ENCODE peak calls at places on chromosome 4, in four cellular contexts. T is HCT116, Z is HepG2, C is K562. P is an unnamed sample.

GRCh38 chr4:184315675-184316359 is 98.1 kb upstream of the ENPP6 start:
- DNase-seq in T (no peak), Z (no peak), C (no peak), P (no peak)

GRCh38 chr4:144667500-144667899 is 21.5 kb downstream of the HHIP start:
- DNase-seq in T (no peak), Z (no peak), C (no peak), P (no peak)

GRCh38 chr4:188015025-188015778 is 19.6 kb downstream of the ZFP42 start:
- DNase-seq in T (no peak), Z (no peak), C (no peak), P (no peak)

GRCh38 chr4:10571896-10572295 is 112.7 kb downstream of the CLNK start:
- DNase-seq in T (no peak), Z (no peak), C (no peak), P (no peak)

GRCh38 chr4:80097395-80098177 is 24.6 kb upstream of the ANTXR2 start:
- DNase-seq in T (no peak), Z (no peak), C (no peak), P (no peak)

GRCh38 chr4:10593130-10593529 is 91.4 kb downstream of the CLNK start:
- DNase-seq in T (peak; percentile 42), Z (no peak), C (no peak), P (no peak)

GRCh38 chr4:106246441-106246840 is 69.6 kb downstream of the TBCK start:
- DNase-seq in T (no peak), Z (no peak), C (no peak), P (no peak)

GRCh38 chr4:1363540-1363939 is 16.5 kb downstream of the UVSSA start:
- DNase-seq in T (no peak), Z (no peak), C (no peak), P (no peak)

GRCh38 chr4:94927696-94928095 is 169.9 kb downstream of the BMPR1B start:
- DNase-seq in T (no peak), Z (no peak), C (no peak), P (no peak)

GRCh38 chr4:10316851-10317250 is 140.4 kb downstream of the ZNF518B start:
- DNase-seq in T (no peak), Z (no peak), C (no peak), P (no peak)

DNA sequence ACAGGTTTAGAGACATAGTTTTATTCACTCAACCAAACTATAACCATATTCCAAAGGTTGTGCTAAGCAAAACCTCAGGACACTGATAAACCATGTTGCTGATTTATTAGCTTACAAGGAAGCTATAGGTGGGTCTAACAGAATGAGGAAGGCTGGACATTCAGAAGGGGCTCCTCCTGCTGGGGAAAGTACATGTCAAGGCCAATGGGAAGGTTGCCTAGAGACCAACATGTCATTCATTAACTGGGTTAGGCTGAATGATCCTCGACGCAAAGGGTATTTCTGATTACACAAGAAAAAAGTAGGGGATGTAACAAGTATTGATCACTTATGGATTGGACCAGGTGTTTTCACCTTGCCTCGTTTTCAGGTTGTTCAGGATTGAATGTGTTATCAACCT is 30.3 kb downstream of the SLC10A6 start:
- DNase-seq in T (no peak), Z (peak; percentile 28), C (no peak), P (no peak)
- TF ChIP-seq TCF7L2 in T (no peak), Z (no peak), C (no peak), P (no peak)

GRCh38 chr4:4182835-4183568 is 43.7 kb downstream of the OTOP1 start:
- DNase-seq in T (peak; percentile 7), Z (peak; percentile 57), C (peak; percentile 61), P (no peak)
- TF ChIP-seq SIN3A in T (no peak), Z (no peak), C (no peak), P (no peak)

DNA sequence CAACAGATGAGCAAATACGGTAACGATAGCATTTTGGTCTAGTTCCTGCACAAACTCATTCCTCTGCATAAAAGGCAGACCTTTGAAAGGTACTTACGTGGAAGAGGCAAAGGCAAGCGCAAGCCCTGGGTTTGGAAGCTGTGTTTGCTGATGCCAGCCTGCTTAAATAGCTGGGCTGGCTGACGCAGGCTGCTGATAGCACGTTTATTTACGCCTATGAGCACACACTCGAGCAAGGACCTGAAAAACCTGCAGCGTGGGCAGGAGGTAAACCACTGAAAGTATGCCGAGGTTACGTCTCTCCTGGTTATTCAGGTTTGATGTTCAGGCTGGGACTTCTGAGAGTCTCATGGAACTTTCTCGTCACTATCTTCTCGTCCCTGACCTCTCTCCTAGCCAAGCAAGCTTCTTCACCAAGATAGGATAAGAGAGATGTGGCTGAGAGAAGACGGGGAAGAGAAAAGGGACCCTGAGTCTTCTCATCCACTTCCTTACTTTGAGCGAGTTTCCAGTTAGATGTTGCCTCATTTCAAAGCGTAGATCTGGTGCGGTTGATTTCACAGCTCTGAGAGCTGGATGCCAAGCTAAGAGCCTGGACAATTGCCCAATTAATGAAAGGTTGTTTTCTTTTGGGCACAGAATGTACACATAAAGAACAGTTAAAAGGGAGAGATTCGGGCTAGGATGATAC is at the start of gene HOPX:
- DNase-seq in T (no peak), Z (no peak), C (no peak), P (no peak)
- TF ChIP-seq TCF7L2 in T (no peak), Z (no peak), C (no peak), P (no peak)

GRCh38 chr4:83631066-83631465 is 95.2 kb downstream of the GPAT3 start:
- DNase-seq in T (no peak), Z (no peak), C (no peak), P (no peak)

GRCh38 chr4:83626245-83626843 is 90.4 kb downstream of the GPAT3 start:
- DNase-seq in T (no peak), Z (no peak), C (no peak), P (no peak)

GRCh38 chr4:83625807-83626206 is 89.9 kb downstream of the GPAT3 start:
- DNase-seq in T (no peak), Z (no peak), C (no peak), P (no peak)

GRCh38 chr4:83629945-83630684 is 94.2 kb downstream of the GPAT3 start:
- DNase-seq in T (no peak), Z (no peak), C (peak; percentile 84), P (no peak)
- TF ChIP-seq SIN3A in T (no peak), Z (no peak), C (no peak), P (no peak)

DNA sequence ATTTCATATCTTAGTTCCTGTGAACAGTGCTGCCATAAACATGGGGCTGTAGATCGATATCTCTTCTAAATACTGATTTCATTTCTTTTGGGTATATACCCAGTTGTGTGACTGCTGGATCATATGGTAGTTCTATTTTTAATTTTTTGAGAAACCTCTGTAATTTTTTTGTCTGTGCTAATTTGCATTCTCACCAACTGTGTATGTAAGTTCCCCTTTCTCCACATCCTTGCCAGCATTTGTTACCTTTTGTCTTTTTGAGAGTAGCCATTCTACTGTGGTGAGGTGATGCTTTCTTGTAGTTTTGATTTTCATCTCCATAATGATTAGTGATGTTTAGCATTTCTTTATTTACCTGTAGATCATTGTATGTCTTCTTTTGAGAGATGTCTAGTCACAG is 2086.5 kb upstream of the TENM3 start:
- DNase-seq in T (no peak), Z (no peak), C (no peak), P (no peak)
- TF ChIP-seq TCF7L2 in T (no peak), Z (no peak), C (no peak), P (no peak)

DNA sequence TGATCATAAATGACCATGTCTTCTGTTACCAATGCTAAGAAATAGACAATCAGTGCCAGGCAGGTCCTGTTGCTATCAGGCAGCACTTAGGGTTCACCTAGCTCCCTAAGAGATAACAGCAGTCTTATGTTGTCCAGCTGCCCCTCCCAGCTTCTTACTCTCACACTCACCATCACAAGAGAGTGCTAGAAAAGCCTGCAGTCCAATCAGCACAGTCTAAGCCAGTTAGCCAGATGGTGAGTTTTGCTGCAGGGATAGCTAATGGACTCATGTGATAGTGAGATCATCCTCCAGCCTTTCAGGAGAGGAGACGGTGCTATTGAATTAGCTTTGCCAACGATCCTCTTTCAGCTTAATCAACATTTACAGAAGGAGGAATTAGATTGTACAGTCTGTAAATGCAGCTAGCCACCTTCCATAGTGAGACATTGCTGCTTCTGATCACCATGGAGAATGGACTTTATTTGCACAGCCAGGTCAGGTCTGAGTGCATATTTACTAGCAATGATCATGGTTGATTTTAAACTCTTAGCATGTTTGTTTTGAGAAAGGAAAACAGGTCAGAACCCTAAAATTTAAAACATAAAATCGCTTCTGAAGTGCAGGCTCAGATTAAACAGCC is 438.3 kb downstream of the CENPC start:
- DNase-seq in T (no peak), Z (no peak), C (no peak), P (no peak)
- TF ChIP-seq SIN3A in T (no peak), Z (no peak), C (no peak), P (no peak)

DNA sequence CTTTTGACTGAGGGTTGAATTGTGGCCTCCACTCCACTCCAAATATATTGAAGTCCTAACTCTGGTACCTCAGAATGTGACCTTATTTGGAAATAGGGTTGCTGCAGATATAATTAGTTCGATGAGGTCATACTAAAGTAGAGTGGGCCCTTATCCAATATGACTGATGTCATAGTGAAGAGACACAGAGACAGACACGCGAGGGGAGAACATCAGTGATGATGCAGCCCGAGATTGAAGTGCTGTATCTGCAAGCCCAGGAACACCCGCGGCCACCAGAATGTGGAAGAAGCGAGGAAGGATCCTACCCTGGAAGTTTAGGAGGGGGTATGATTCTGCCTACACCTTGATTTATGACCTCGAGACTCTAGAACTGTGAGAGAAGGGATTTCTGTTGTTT is 279.0 kb downstream of the ANKRD50 start:
- DNase-seq in T (no peak), Z (no peak), C (no peak), P (no peak)
- TF ChIP-seq TCF7L2 in T (no peak), Z (no peak), C (no peak), P (no peak)

GRCh38 chr4:155616112-155616511 is 50.5 kb upstream of the GUCY1A1 start:
- DNase-seq in T (no peak), Z (no peak), C (no peak), P (no peak)
- TF ChIP-seq SIN3A in T (no peak), Z (no peak), C (no peak), P (no peak)

GRCh38 chr4:111579767-111580166 is 565.5 kb upstream of the FAM241A start:
- DNase-seq in T (no peak), Z (no peak), C (no peak), P (no peak)
- TF ChIP-seq TCF7L2 in T (no peak), Z (no peak), C (no peak), P (no peak)

P was measured in Panc1.